ENCODE peak calls at places on chromosome 5, in six cellular contexts. B, J, D, L, R and O are unnamed samples.
A peak's percentile ranks its signal among the peaks of the same experiment; 100 is the strongest.

GRCh38 chr5:14208071-14209021 is 65.2 kb downstream of the TRIO start:
- DNase-seq in R (peak; percentile 85), J (no peak), B (no peak), D (peak; percentile 93), L (no peak), O (peak; percentile 53)

GRCh38 chr5:159705948-159706347 is 210.3 kb upstream of the ADRA1B start:
- DNase-seq in R (no peak), B (no peak), D (no peak), L (no peak), J (no peak), O (no peak)

GRCh38 chr5:113526421-113526820 is 12.9 kb downstream of the YTHDC2 start:
- DNase-seq in R (no peak), D (no peak), L (no peak), J (no peak), B (no peak), O (no peak)

GRCh38 chr5:35884125-35884788 is 27.6 kb downstream of the IL7R start:
- DNase-seq in L (no peak), J (no peak), B (no peak), R (peak; percentile 94), D (peak; percentile 83), O (peak; percentile 83)

GRCh38 chr5:118882666-118883065 is 105.7 kb downstream of the DTWD2 start:
- DNase-seq in B (no peak), D (no peak), R (no peak), J (no peak), L (no peak), O (no peak)

GRCh38 chr5:8770431-8770830 is 775.4 kb downstream of the SEMA5A start:
- DNase-seq in B (no peak), D (peak; percentile 13), J (no peak), L (no peak), R (no peak), O (no peak)

GRCh38 chr5:115433918-115434317 is 110.7 kb downstream of the FEM1C start:
- DNase-seq in R (no peak), J (no peak), D (no peak), B (no peak), L (no peak), O (no peak)

GRCh38 chr5:131164161-131164930 is 710 bp downstream of the HINT1 start:
- DNase-seq in B (peak; percentile 53), D (peak; percentile 85), R (peak; percentile 65), L (peak; percentile 85), J (peak; percentile 21), O (peak; percentile 35)

GRCh38 chr5:146185161-146185560 is 2.7 kb upstream of the LARS1 start:
- DNase-seq in L (no peak), J (no peak), D (no peak), B (no peak), R (peak; percentile 76), O (no peak)